ENCODE peak calls at places on chromosomes 4 and X, in four cellular contexts. L is fibroblast of lung, W is PC-9, T is neural progenitor cell. M is an unnamed sample. For H4K20me1, the result is how much of the 10 kb centered on the place peaks cover.

GRCh38 chr4:76199664-76200211 is 13.9 kb downstream of the SCARB2 start:
- DNase-seq in L (peak), W (no peak), T (no peak), M (peak)

GRCh38 chr4:127844605-127845116 is 36.0 kb upstream of the PLK4 start:
- DNase-seq in L (peak), W (no peak), T (no peak), M (no peak)

GRCh38 chr4:87209696-87210095 is 10.7 kb downstream of the KLHL8 start:
- DNase-seq in L (no peak), W (no peak), T (no peak), M (no peak)

GRCh38 chr4:42806436-42806835 is 86.1 kb upstream of the GRXCR1 start:
- DNase-seq in L (no peak), W (no peak), T (no peak), M (no peak)

GRCh38 chr4:89879201-89879600 is 15.5 kb upstream of the MMRN1 start:
- DNase-seq in L (no peak), W (no peak), T (peak), M (no peak)

GRCh38 chrX:152907084-152907651 is 9.3 kb downstream of the ZNF185 start:
- DNase-seq in L (peak), W (no peak), T (peak), M (peak)

GRCh38 chr4:108244576-108244975 is 75.8 kb upstream of the LEF1 start:
- DNase-seq in L (no peak), W (no peak), T (no peak), M (no peak)

GRCh38 chr4:155025762-155026457 is 182.5 kb upstream of the NPY2R start:
- DNase-seq in L (peak), W (no peak), T (peak), M (peak)

GRCh38 chr4:64417974-64418373 is 8.7 kb upstream of the TECRL start:
- DNase-seq in L (peak), W (no peak), T (peak), M (no peak)

GRCh38 chrX:2342281-2342688 is 158.5 kb downstream of the DHRSX start:
- DNase-seq in L (no peak), W (no peak), T (no peak), M (no peak)

GRCh38 chr4:150987204-150987603 is 27.9 kb downstream of the LRBA start:
- DNase-seq in L (no peak), W (no peak), T (no peak), M (no peak)

GRCh38 chrX:675279-675886 is 44.8 kb downstream of the SHOX start:
- DNase-seq in L (no peak), W (no peak), T (peak), M (no peak)

GRCh38 chr4:125313989-125314602 is 659 bp upstream of the FAT4 start:
- DNase-seq in L (no peak), W (no peak), T (peak), M (no peak)

GRCh38 chr4:174036111-174036510 is 247.4 kb downstream of the FBXO8 start:
- DNase-seq in L (no peak), W (no peak), T (no peak), M (no peak)

GRCh38 chr4:76867377-76867776 is 30.6 kb downstream of the SOWAHB start:
- DNase-seq in L (no peak), W (no peak), T (no peak), M (no peak)

GRCh38 chr4:159719531-159719930 is 616.7 kb downstream of the RAPGEF2 start:
- DNase-seq in L (peak), W (no peak), T (no peak), M (no peak)

GRCh38 chr4:40211224-40212185 is 14.7 kb downstream of the RHOH start:
- DNase-seq in L (no peak), W (no peak), T (no peak), M (no peak)

GRCh38 chr4:130478406-130478805 is 1382.5 kb downstream of the C4orf33 start:
- DNase-seq in L (peak), W (no peak), T (no peak), M (no peak)

GRCh38 chr4:126611900-126612299 is 1020.9 kb upstream of the INTU start:
- DNase-seq in L (peak), W (no peak), T (no peak), M (no peak)

GRCh38 chr4:173168396-173169177 is at the start of gene GALNT7:
- DNase-seq in L (peak), W (peak), T (peak), M (peak)

GRCh38 chr4:63296773-63297172 is 1112.5 kb downstream of the TECRL start:
- DNase-seq in L (no peak), W (no peak), T (peak), M (no peak)

GRCh38 chr4:123444298-123444731 is 47.7 kb downstream of the SPRY1 start:
- DNase-seq in L (peak), W (no peak), T (peak), M (peak)

GRCh38 chrX:150032742-150033141 is 94.5 kb upstream of the EOLA2 start:
- DNase-seq in L (peak), W (peak), T (peak), M (no peak)

GRCh38 chr4:87985097-87985886 is 9.8 kb downstream of the SPP1 start:
- DNase-seq in L (peak), W (peak), T (peak), M (peak)

GRCh38 chrX:114619874-114620273 is 36.0 kb downstream of the HTR2C start:
- DNase-seq in L (no peak), W (no peak), T (no peak), M (no peak)

GRCh38 chrX:22310779-22311178 is 38.1 kb downstream of the CBLL2 start:
- DNase-seq in L (peak), W (no peak), T (no peak), M (no peak)

GRCh38 chrX:44747317-44747716 is 96.5 kb upstream of the DUSP21 start:
- DNase-seq in L (no peak), W (no peak), T (no peak), M (no peak)

GRCh38 chr4:55008166-55009056 is 117.0 kb downstream of the KDR start:
- DNase-seq in L (no peak), W (no peak), T (peak), M (peak)

GRCh38 chr4:55010550-55010949 is 114.8 kb downstream of the KDR start:
- DNase-seq in L (no peak), W (no peak), T (no peak), M (no peak)

GRCh38 chr4:55016131-55016530 is 109.3 kb downstream of the KDR start:
- DNase-seq in L (no peak), W (no peak), T (no peak), M (no peak)

GRCh38 chr4:55013431-55013955 is 111.9 kb downstream of the KDR start:
- DNase-seq in L (peak), W (peak), T (no peak), M (no peak)

GRCh38 chr4:55012363-55013255 is 112.8 kb downstream of the KDR start:
- DNase-seq in L (no peak), W (no peak), T (no peak), M (no peak)
- H4K20me1 ChIP-seq in L (under half), W (under half), T (under half), M (under half)

GRCh38 chrX:133366735-133367134 is 48.6 kb downstream of the GPC4 start:
- DNase-seq in L (no peak), W (no peak), T (no peak), M (no peak)
- H4K20me1 ChIP-seq in L (under half), W (under half), T (under half), M (under half)

GRCh38 chr4:10091531-10092181 is 24.9 kb downstream of the WDR1 start:
- DNase-seq in L (no peak), W (no peak), T (no peak), M (no peak)
- H4K20me1 ChIP-seq in L (under half), W (under half), T (under half), M (under half)

DNA sequence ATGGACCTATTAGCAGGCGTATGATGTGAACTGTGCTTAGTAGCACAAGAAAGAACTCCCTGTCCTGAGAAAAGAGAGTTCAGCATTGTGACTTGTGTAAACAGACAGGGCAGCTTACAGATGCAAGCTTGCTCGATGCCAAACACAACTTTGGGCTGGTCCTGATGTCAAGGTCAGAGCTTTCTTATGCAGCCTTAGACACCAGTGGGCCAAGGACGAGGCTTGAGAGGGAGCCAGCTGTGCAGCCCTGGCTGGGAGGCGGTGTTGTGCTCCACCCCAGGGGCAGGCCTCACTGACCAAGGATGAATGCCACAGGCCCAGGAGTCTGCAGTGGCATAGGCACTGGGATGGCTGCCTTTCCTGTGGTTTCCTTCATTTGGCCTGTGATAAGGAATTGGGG is 35.4 kb downstream of the JADE1 start:
- DNase-seq in L (no peak), W (no peak), T (no peak), M (no peak)
- H4K20me1 ChIP-seq in L (under half), W (under half), T (half or more), M (under half)

DNA sequence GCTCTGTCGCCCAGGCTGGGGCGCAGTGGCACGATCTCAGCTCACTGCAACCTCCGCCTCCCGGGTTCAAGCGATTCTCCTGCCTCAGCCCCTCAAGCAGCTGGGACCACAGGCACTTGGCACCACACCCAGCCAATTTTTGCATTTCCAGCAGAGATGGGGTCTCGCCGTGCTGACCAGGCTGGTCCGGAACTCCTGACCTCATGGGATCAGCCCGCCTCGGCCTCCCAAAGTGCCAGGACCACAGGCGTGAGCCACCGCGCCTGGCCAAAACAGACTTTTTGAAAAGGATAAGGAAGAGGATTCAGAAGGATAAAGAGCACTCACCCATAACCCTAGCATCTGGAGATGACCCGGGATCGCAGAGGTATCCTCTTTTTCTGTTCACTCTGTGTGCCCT is 224.5 kb upstream of the AGTR2 start:
- DNase-seq in L (no peak), W (no peak), T (no peak), M (no peak)
- H4K20me1 ChIP-seq in L (under half), W (under half), T (under half), M (under half)